ENCODE peak calls at places on chromosomes 5 and 9, in four cellular contexts. D, A, L and H are unnamed samples. For H3K36me3, the result is how much of the 10 kb centered on the place peaks cover.

GRCh38 chr5:64646169-64646568 is 44.1 kb upstream of the SHISAL2B start:
- DNase-seq in A (no peak), L (no peak), D (no peak), H (no peak)

GRCh38 chr9:120875954-120876841 is 790 bp downstream of the PHF19 start:
- DNase-seq in L (peak), D (peak), A (peak), H (peak)

GRCh38 chr5:120599576-120599975 is 135.5 kb downstream of the PRR16 start:
- DNase-seq in L (peak), A (no peak), D (no peak), H (no peak)

GRCh38 chr9:135978650-135979461 is 17.7 kb upstream of the UBAC1 start:
- DNase-seq in A (no peak), D (no peak), L (no peak), H (no peak)

GRCh38 chr9:31389075-31389474 is 995.4 kb upstream of the ACO1 start:
- DNase-seq in D (no peak), L (no peak), A (no peak), H (no peak)

GRCh38 chr9:134983094-134983493 is 65.4 kb upstream of the FCN1 start:
- DNase-seq in A (no peak), D (no peak), L (peak), H (peak)

GRCh38 chr5:35803221-35803651 is 53.5 kb upstream of the IL7R start:
- DNase-seq in A (no peak), L (peak), D (peak), H (peak)

GRCh38 chr5:97355775-97356174 is 172.7 kb upstream of the RIOK2 start:
- DNase-seq in L (no peak), A (no peak), D (no peak), H (no peak)

DNA sequence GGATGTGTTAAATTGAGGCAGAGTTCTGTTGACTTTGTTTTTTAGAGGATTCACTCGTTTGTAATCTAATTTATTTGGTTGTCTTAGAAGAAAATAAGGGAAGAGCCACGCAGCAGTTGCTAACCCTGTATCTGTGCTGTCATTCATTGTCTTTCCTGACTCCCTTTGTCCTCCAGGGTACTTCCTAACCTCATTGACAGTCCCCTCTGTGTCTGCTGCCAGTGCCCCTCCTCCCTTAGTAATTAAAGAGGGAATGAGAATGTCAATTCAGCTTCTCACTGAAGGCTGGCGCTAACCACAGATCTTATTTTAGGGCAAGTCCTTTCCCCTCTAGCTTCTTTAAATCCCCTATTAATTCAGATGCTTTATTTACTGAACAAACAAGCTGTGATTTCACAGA is 84.0 kb downstream of the MAST4 start:
- DNase-seq in L (no peak), D (no peak), A (no peak), H (no peak)
- H3K4me3 ChIP-seq in L (no peak), D (no peak), A (no peak), H (no peak)

GRCh38 chr5:81505672-81506071 is 111.7 kb upstream of the ACOT12 start:
- DNase-seq in L (no peak), A (no peak), D (no peak), H (no peak)
- H3K27ac ChIP-seq in L (peak), A (peak), D (peak), H (peak)

GRCh38 chr5:37915078-37915736 is 75.4 kb upstream of the GDNF start:
- DNase-seq in D (no peak), L (no peak), A (no peak), H (no peak)
- H3K36me3 ChIP-seq in D (under half), L (under half), A (under half), H (under half)

GRCh38 chr5:54523534-54523933 is 6.0 kb downstream of the SNX18 start:
- DNase-seq in A (no peak), L (no peak), D (no peak), H (no peak)
- H3K4me3 ChIP-seq in A (peak), L (no peak), D (no peak), H (peak)

GRCh38 chr5:119288364-119289047 is 67.3 kb upstream of the TNFAIP8 start:
- DNase-seq in D (no peak), A (no peak), L (no peak), H (no peak)
- H3K27ac ChIP-seq in D (no peak), A (no peak), L (peak), H (no peak)

GRCh38 chr5:180238631-180239030 is 29.6 kb upstream of the RASGEF1C start:
- DNase-seq in L (no peak), A (no peak), D (no peak), H (no peak)
- H3K36me3 ChIP-seq in L (under half), A (under half), D (under half), H (half or more)